ENCODE peak calls at places on chromosomes 11 and 22, in seven cellular contexts. O is PC-3; E is NCI-H774; A is AG09319; M is stimulated activated effector memory CD8-positive, alpha-beta T cell treated with anti-CD3 and anti-CD28 coated beads, Interleukin-12 subunit alpha, Interleukin-12 subunit beta, amount 100 ng/mL, for 72 hours; G is amniotic epithelial cell; J is sigmoid colon. I is an unnamed sample.

GRCh38 chr11:518463-519202 is 11.6 kb upstream of the RNH1 start:
- DNase-seq in O (peak; percentile 95), E (no peak), A (peak; percentile 94), M (peak; percentile 95), G (peak; percentile 96), J (peak; percentile 98), I (peak; percentile 96)

GRCh38 chr11:108392364-108392763 is 75.0 kb downstream of the C11orf65 start:
- DNase-seq in O (no peak), E (no peak), A (no peak), M (no peak), G (no peak), J (no peak), I (no peak)

GRCh38 chr22:40176921-40177737 is 596 bp upstream of the TNRC6B start:
- DNase-seq in O (peak; percentile 86), E (no peak), A (no peak), M (peak; percentile 83), G (peak; percentile 69), J (no peak), I (no peak)

GRCh38 chr11:95715777-95716241 is 73.8 kb downstream of the FAM76B start:
- DNase-seq in O (peak; percentile 46), E (no peak), A (no peak), M (no peak), G (peak; percentile 46), J (no peak), I (no peak)

GRCh38 chr22:43890901-43891331 is 897 bp downstream of the PNPLA5 start:
- DNase-seq in O (no peak), E (no peak), A (no peak), M (no peak), G (no peak), J (peak; percentile 55), I (peak; percentile 53)

GRCh38 chr11:126147268-126148111 is 64.0 kb downstream of the RPUSD4 start:
- DNase-seq in O (peak; percentile 37), E (peak; percentile 19), A (no peak), M (no peak), G (no peak), J (peak; percentile 56), I (no peak)

GRCh38 chr11:93888026-93888425 is 37.6 kb upstream of the VSTM5 start:
- DNase-seq in O (no peak), E (no peak), A (no peak), M (no peak), G (no peak), J (no peak), I (no peak)

GRCh38 chr11:60485987-60486386 is 6.6 kb upstream of the MS4A12 start:
- DNase-seq in O (peak; percentile 85), E (no peak), A (no peak), M (no peak), G (no peak), J (no peak), I (no peak)

GRCh38 chr22:40526960-40527359 is 109.6 kb downstream of the MRTFA start:
- DNase-seq in O (peak; percentile 18), E (no peak), A (no peak), M (no peak), G (no peak), J (no peak), I (no peak)

GRCh38 chr11:128852327-128853023 is 14.6 kb downstream of the KCNJ1 start:
- DNase-seq in O (no peak), E (no peak), A (no peak), M (no peak), G (no peak), J (peak; percentile 21), I (no peak)

GRCh38 chr22:47918936-47919505 is 1156.6 kb downstream of the TBC1D22A start:
- DNase-seq in O (no peak), E (no peak), A (no peak), M (no peak), G (no peak), J (no peak), I (no peak)

GRCh38 chr11:63767415-63768231 is 952 bp downstream of the ZFTA start:
- DNase-seq in O (peak; percentile 77), E (peak; percentile 50), A (no peak), M (peak; percentile 72), G (peak; percentile 67), J (peak; percentile 85), I (peak; percentile 68)

GRCh38 chr11:58654908-58655296 is 32.4 kb downstream of the CNTF start:
- DNase-seq in O (peak; percentile 28), E (no peak), A (no peak), M (no peak), G (no peak), J (no peak), I (no peak)

GRCh38 chr11:26904801-26905200 is 89.1 kb upstream of the FIBIN start:
- DNase-seq in O (no peak), E (no peak), A (no peak), M (no peak), G (no peak), J (no peak), I (no peak)

GRCh38 chr11:1335811-1336761 is 26.7 kb upstream of the TOLLIP start:
- DNase-seq in O (peak; percentile 28), E (peak; percentile 57), A (peak; percentile 63), M (peak; percentile 73), G (peak; percentile 91), J (peak; percentile 93), I (no peak)

GRCh38 chr11:64863381-64864060 is 14.9 kb downstream of the EHD1 start:
- DNase-seq in O (no peak), E (no peak), A (no peak), M (no peak), G (no peak), J (peak; percentile 81), I (no peak)

GRCh38 chr22:22773979-22774738 is 113.5 kb upstream of the IGLL5 start:
- DNase-seq in O (no peak), E (no peak), A (no peak), M (no peak), G (no peak), J (no peak), I (no peak)

GRCh38 chr11:103659743-103660142 is 376.7 kb upstream of the DDI1 start:
- DNase-seq in O (no peak), E (no peak), A (no peak), M (no peak), G (no peak), J (no peak), I (no peak)

GRCh38 chr11:45896392-45897068 is 10.5 kb downstream of the FREY1 start:
- DNase-seq in O (no peak), E (peak; percentile 75), A (no peak), M (no peak), G (no peak), J (no peak), I (no peak)

GRCh38 chr22:47205081-47205491 is 442.6 kb downstream of the TBC1D22A start:
- DNase-seq in O (no peak), E (no peak), A (no peak), M (peak; percentile 26), G (no peak), J (peak; percentile 41), I (no peak)

GRCh38 chr11:130216221-130216550 is 56.6 kb downstream of the ST14 start:
- DNase-seq in O (no peak), E (no peak), A (no peak), M (no peak), G (no peak), J (no peak), I (peak; percentile 31)

GRCh38 chr11:18080451-18080850 is 25.4 kb downstream of the SAAL1 start:
- DNase-seq in O (peak; percentile 42), E (no peak), A (no peak), M (no peak), G (no peak), J (no peak), I (no peak)

GRCh38 chr11:70569996-70570692 is 171.8 kb downstream of the CTTN start:
- DNase-seq in O (no peak), E (no peak), A (no peak), M (no peak), G (no peak), J (no peak), I (peak; percentile 57)

GRCh38 chr11:65584723-65585171 is 8.9 kb downstream of the EHBP1L1 start:
- DNase-seq in O (no peak), E (no peak), A (no peak), M (no peak), G (no peak), J (no peak), I (no peak)

GRCh38 chr11:67199751-67200150 is 66.5 kb upstream of the GRK2 start:
- DNase-seq in O (no peak), E (no peak), A (no peak), M (no peak), G (no peak), J (no peak), I (no peak)

GRCh38 chr11:97995874-97996273 is 1024.9 kb upstream of the CNTN5 start:
- DNase-seq in O (no peak), E (no peak), A (no peak), M (no peak), G (no peak), J (no peak), I (no peak)

GRCh38 chr22:17097062-17097461 is 12.3 kb downstream of the IL17RA start:
- DNase-seq in O (no peak), E (no peak), A (no peak), M (no peak), G (no peak), J (peak; percentile 21), I (peak; percentile 12)

GRCh38 chr11:2762451-2762850 is 62.7 kb upstream of the KCNQ1OT1 start:
- DNase-seq in O (no peak), E (no peak), A (no peak), M (no peak), G (no peak), J (no peak), I (peak; percentile 37)

GRCh38 chr22:34333285-34333684 is 413.0 kb upstream of the LARGE1 start:
- DNase-seq in O (no peak), E (no peak), A (no peak), M (no peak), G (no peak), J (no peak), I (no peak)

GRCh38 chr22:35191412-35191811 is 65.9 kb upstream of the HMGXB4 start:
- DNase-seq in O (peak; percentile 78), E (no peak), A (no peak), M (no peak), G (peak; percentile 46), J (no peak), I (no peak)

GRCh38 chr11:75160328-75160757 is 9.4 kb downstream of the SLCO2B1 start:
- DNase-seq in O (no peak), E (no peak), A (no peak), M (no peak), G (no peak), J (no peak), I (no peak)

GRCh38 chr22:41966607-41967240 is 2.5 kb upstream of the SEPTIN3 start:
- DNase-seq in O (peak; percentile 80), E (no peak), A (peak; percentile 78), M (no peak), G (peak; percentile 94), J (no peak), I (no peak)

GRCh38 chr11:116578971-116579687 is 193.7 kb downstream of the BUD13 start:
- DNase-seq in O (no peak), E (no peak), A (no peak), M (no peak), G (no peak), J (no peak), I (no peak)

GRCh38 chr11:11291432-11292015 is 61.5 kb downstream of the CSNK2A3 start:
- DNase-seq in O (no peak), E (peak; percentile 66), A (no peak), M (no peak), G (no peak), J (peak; percentile 42), I (no peak)

GRCh38 chr11:95549276-95549675 is 240.3 kb downstream of the FAM76B start:
- DNase-seq in O (no peak), E (no peak), A (no peak), M (no peak), G (no peak), J (no peak), I (no peak)

GRCh38 chr22:37187552-37187890 is 526 bp downstream of the C1QTNF6 start:
- DNase-seq in O (peak; percentile 58), E (no peak), A (no peak), M (no peak), G (peak; percentile 61), J (no peak), I (no peak)

GRCh38 chr22:27537481-27537891 is 264.1 kb downstream of the MN1 start:
- DNase-seq in O (no peak), E (no peak), A (no peak), M (no peak), G (peak; percentile 50), J (peak; percentile 83), I (no peak)

GRCh38 chr11:96307748-96308133 is 35.3 kb downstream of the MAML2 start:
- DNase-seq in O (peak; percentile 98), E (no peak), A (peak; percentile 68), M (no peak), G (peak; percentile 86), J (no peak), I (no peak)

I was measured in upper lobe of right lung.